ENCODE peak calls at places on chromosome 9, in seven cellular contexts. D is mesendoderm, P is mesenchymal stem cell, R is IMR-90, O is H9, A is H1, N is trophoblast cell. K is an unnamed sample. For H3K4me1, the result is how much of the 10 kb centered on the place peaks cover.

GRCh38 chr9:133855802-133856592 is 117.8 kb upstream of the SARDH start:
- DNase-seq in D (no peak), P (peak), R (peak), O (no peak), A (no peak), N (peak), K (no peak)

GRCh38 chr9:114525505-114525904 is 20.2 kb upstream of the WHRN start:
- DNase-seq in D (no peak), P (peak), R (peak), O (no peak), A (no peak), N (no peak), K (no peak)

GRCh38 chr9:82363236-82363635 is 374.7 kb downstream of the SPATA31D1 start:
- DNase-seq in D (peak), P (no peak), R (no peak), O (no peak), A (no peak), N (no peak), K (no peak)

GRCh38 chr9:132546148-132547051 is 36.0 kb upstream of the BARHL1 start:
- DNase-seq in D (peak), P (peak), R (no peak), O (peak), A (peak), N (no peak), K (peak)

GRCh38 chr9:95937131-95937530 is 61.6 kb downstream of the ERCC6L2 start:
- DNase-seq in D (no peak), P (no peak), R (no peak), O (no peak), A (no peak), N (no peak), K (no peak)

GRCh38 chr9:12494411-12494810 is 198.8 kb upstream of the TYRP1 start:
- DNase-seq in D (no peak), P (no peak), R (no peak), O (no peak), A (no peak), N (peak), K (no peak)

GRCh38 chr9:35285731-35286130 is 123.9 kb downstream of the UNC13B start:
- DNase-seq in D (no peak), P (no peak), R (no peak), O (no peak), A (no peak), N (no peak), K (no peak)

GRCh38 chr9:83699615-83700014 is 8.1 kb downstream of the UBQLN1 start:
- DNase-seq in D (no peak), P (no peak), R (no peak), O (no peak), A (no peak), N (no peak), K (no peak)

GRCh38 chr9:121353246-121353975 is 16.6 kb downstream of the STOM start:
- DNase-seq in D (no peak), P (no peak), R (no peak), O (no peak), A (no peak), N (no peak), K (no peak)

GRCh38 chr9:20319641-20320337 is 302.5 kb downstream of the MLLT3 start:
- DNase-seq in D (peak), P (peak), R (peak), O (no peak), A (no peak), N (no peak), K (no peak)

GRCh38 chr9:69894720-69895119 is 74.1 kb downstream of the CFAP95 start:
- DNase-seq in D (no peak), P (no peak), R (no peak), O (no peak), A (no peak), N (no peak), K (no peak)

GRCh38 chr9:136232964-136233363 is 12.6 kb downstream of the QSOX2 start:
- DNase-seq in D (no peak), P (no peak), R (no peak), O (no peak), A (no peak), N (no peak), K (no peak)

GRCh38 chr9:130078547-130078946 is 24.8 kb downstream of the GPR107 start:
- DNase-seq in D (no peak), P (no peak), R (no peak), O (no peak), A (no peak), N (no peak), K (no peak)

GRCh38 chr9:4828776-4829175 is 36.0 kb downstream of the RCL1 start:
- DNase-seq in D (no peak), P (peak), R (peak), O (no peak), A (no peak), N (no peak), K (no peak)

GRCh38 chr9:100919526-100919925 is 109.0 kb upstream of the PLPPR1 start:
- DNase-seq in D (no peak), P (no peak), R (no peak), O (no peak), A (no peak), N (no peak), K (no peak)

GRCh38 chr9:33263936-33264472 is 504 bp downstream of the BAG1 start:
- DNase-seq in D (no peak), P (peak), R (no peak), O (peak), A (no peak), N (no peak), K (no peak)

GRCh38 chr9:85741112-85741874 is 461 bp downstream of the AGTPBP1 start:
- DNase-seq in D (peak), P (peak), R (peak), O (peak), A (no peak), N (peak), K (peak)

GRCh38 chr9:3992924-3993323 is 306.9 kb downstream of the GLIS3 start:
- DNase-seq in D (peak), P (peak), R (peak), O (no peak), A (no peak), N (peak), K (no peak)

GRCh38 chr9:126376903-126377342 is 50.3 kb downstream of the MVB12B start:
- DNase-seq in D (no peak), P (no peak), R (no peak), O (no peak), A (no peak), N (no peak), K (peak)

GRCh38 chr9:95023217-95024003 is 294.1 kb downstream of the FANCC start:
- DNase-seq in D (no peak), P (peak), R (peak), O (no peak), A (no peak), N (peak), K (no peak)

GRCh38 chr9:75880556-75880955 is 9.9 kb upstream of the PCSK5 start:
- DNase-seq in D (no peak), P (no peak), R (no peak), O (no peak), A (no peak), N (no peak), K (no peak)

GRCh38 chr9:72648811-72649414 is 127.5 kb downstream of the TMC1 start:
- DNase-seq in D (no peak), P (no peak), R (no peak), O (no peak), A (no peak), N (no peak), K (no peak)

GRCh38 chr9:101387871-101388506 is 3.2 kb upstream of the BAAT start:
- DNase-seq in D (peak), P (peak), R (peak), O (no peak), A (no peak), N (peak), K (no peak)

GRCh38 chr9:21710792-21711191 is 91.6 kb upstream of the MTAP start:
- DNase-seq in D (no peak), P (no peak), R (peak), O (no peak), A (no peak), N (no peak), K (no peak)
- H3K4me1 ChIP-seq in D (under half), P (under half), R (under half), O (under half), A (under half), N (under half), K (under half)

GRCh38 chr9:93636667-93637066 is 60.3 kb downstream of the PHF2 start:
- DNase-seq in D (no peak), P (no peak), R (no peak), O (no peak), A (no peak), N (no peak), K (no peak)
- H2BK120ac ChIP-seq in D (no peak), P (no peak), R (no peak), O (no peak), A (no peak), N (no peak), K (no peak)

DNA sequence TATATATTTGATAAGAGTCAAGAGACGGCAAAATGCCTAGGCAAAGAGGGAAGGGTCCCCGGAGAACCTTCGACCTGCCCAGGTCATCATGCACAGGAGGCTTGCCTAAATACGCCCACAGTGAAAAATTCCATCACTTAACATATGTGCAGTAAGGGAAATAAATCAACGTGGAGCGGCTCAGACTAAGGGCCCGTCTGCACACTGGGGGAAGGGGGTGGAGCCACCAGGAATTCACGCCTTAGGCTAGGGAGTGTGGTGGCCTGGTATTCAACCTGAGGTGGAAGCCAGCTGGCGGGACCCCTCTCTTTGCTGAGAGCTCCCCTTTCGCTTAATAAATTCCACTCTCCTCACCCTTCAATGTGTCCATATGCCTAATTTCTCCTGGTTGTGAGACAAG is 8.3 kb downstream of the PTBP3 start:
- DNase-seq in D (peak), P (no peak), R (no peak), O (peak), A (no peak), N (peak), K (no peak)
- H3K4me1 ChIP-seq in D (under half), P (under half), R (under half), O (under half), A (under half), N (under half), K (under half)

GRCh38 chr9:38162332-38162985 is 93.4 kb upstream of the SHB start:
- DNase-seq in D (no peak), P (no peak), R (no peak), O (no peak), A (no peak), N (no peak), K (no peak)
- H2BK120ac ChIP-seq in D (no peak), P (no peak), R (no peak), O (no peak), A (no peak), N (no peak), K (no peak)

GRCh38 chr9:127980706-127981558 is at the start of gene EEIG1:
- DNase-seq in D (peak), P (peak), R (peak), O (peak), A (peak), N (peak), K (peak)

GRCh38 chr9:127979015-127979332 is 1.8 kb downstream of the EEIG1 start:
- DNase-seq in D (no peak), P (no peak), R (no peak), O (no peak), A (no peak), N (no peak), K (no peak)

GRCh38 chr9:127981559-127982121 is 851 bp upstream of the EEIG1 start:
- DNase-seq in D (no peak), P (no peak), R (no peak), O (no peak), A (no peak), N (no peak), K (no peak)

GRCh38 chr9:127979333-127980055 is 1.3 kb downstream of the EEIG1 start:
- DNase-seq in D (peak), P (peak), R (peak), O (peak), A (no peak), N (no peak), K (no peak)

DNA sequence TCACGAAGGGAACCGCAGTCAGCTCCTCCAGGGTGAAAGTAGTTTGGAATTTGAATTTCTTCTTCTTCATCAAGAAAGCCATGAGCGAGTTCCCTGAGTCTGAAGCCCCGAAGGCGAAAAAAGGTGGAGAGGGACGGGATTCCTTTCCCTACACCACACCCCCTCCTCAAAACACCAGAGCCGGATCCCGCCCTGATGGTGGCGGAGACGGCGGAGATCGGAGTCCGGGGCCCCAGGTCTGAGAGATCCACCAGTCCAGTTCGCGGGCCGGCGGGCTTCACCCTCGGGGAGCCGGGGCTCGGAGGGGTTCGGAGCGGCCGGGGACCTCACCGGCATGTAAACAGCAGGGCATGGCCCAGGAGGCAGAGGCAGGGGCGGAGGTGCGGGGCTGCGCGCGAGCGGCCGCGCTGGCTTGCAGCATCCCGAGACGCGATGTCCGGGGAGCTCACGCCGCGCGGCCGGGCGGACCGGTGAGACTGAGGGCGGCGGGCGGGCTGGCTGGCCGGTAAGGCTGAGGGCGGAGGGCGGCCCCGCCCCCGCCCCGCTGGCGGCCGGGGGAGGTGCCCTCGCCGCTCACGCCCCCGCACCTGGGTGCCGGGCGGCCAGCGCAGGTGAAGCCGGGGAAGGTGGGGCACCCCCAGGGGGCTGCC is 608 bp downstream of the EEIG1 start:
- DNase-seq in D (peak), P (no peak), R (no peak), O (no peak), A (no peak), N (peak), K (peak)
- H3K4me1 ChIP-seq in D (under half), P (under half), R (under half), O (under half), A (under half), N (under half), K (under half)

GRCh38 chr9:122832194-122832593 is 3.8 kb upstream of the PDCL start:
- DNase-seq in D (no peak), P (no peak), R (no peak), O (no peak), A (no peak), N (no peak), K (no peak)
- H2BK120ac ChIP-seq in D (no peak), P (no peak), R (no peak), O (no peak), A (no peak), N (no peak), K (no peak)

DNA sequence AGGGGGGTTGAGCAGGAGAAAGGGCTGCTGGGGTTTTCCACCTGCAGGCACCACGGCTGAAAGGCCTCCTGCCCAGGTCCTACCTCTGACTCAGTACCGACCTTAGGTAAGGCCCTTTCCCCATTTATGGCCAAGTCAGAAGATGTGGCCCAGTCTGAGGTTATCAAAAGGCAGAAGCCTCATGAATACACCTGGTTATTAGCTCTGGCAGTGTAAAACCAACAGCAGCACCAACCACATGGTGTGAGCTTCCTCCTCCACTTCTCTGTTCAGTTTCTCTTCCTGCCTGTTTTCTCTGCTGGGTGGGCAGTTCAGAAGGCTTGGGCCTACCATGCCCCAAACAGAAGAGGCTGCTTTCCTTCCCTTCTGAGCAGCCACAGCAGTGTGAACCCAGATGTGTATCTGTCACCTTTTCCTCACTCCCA is 86.9 kb downstream of the UGCG start:
- DNase-seq in D (no peak), P (no peak), R (no peak), O (no peak), A (no peak), N (no peak), K (no peak)
- H3K4me1 ChIP-seq in D (under half), P (under half), R (under half), O (under half), A (under half), N (under half), K (under half)

GRCh38 chr9:15142903-15143534 is 164.0 kb downstream of the TTC39B start:
- DNase-seq in D (peak), P (peak), R (peak), O (peak), A (no peak), N (no peak), K (peak)

GRCh38 chr9:15147471-15147870 is 159.5 kb downstream of the TTC39B start:
- DNase-seq in D (no peak), P (peak), R (no peak), O (no peak), A (no peak), N (no peak), K (no peak)

GRCh38 chr9:15149450-15149849 is 157.6 kb downstream of the TTC39B start:
- DNase-seq in D (no peak), P (peak), R (no peak), O (no peak), A (no peak), N (no peak), K (no peak)

GRCh38 chr9:15144567-15145174 is 162.3 kb downstream of the TTC39B start:
- DNase-seq in D (no peak), P (no peak), R (no peak), O (no peak), A (no peak), N (no peak), K (no peak)

GRCh38 chr9:15146121-15146820 is 160.7 kb downstream of the TTC39B start:
- DNase-seq in D (no peak), P (no peak), R (no peak), O (no peak), A (no peak), N (no peak), K (peak)
- H2BK120ac ChIP-seq in D (no peak), P (no peak), R (no peak), O (no peak), A (no peak), N (no peak), K (no peak)

GRCh38 chr9:28805197-28805596 is 1231.9 kb upstream of the C9orf72 start:
- DNase-seq in D (no peak), P (no peak), R (no peak), O (no peak), A (no peak), N (no peak), K (no peak)

GRCh38 chr9:28799876-28800275 is 1226.6 kb upstream of the C9orf72 start:
- DNase-seq in D (no peak), P (no peak), R (no peak), O (no peak), A (no peak), N (no peak), K (no peak)

DNA sequence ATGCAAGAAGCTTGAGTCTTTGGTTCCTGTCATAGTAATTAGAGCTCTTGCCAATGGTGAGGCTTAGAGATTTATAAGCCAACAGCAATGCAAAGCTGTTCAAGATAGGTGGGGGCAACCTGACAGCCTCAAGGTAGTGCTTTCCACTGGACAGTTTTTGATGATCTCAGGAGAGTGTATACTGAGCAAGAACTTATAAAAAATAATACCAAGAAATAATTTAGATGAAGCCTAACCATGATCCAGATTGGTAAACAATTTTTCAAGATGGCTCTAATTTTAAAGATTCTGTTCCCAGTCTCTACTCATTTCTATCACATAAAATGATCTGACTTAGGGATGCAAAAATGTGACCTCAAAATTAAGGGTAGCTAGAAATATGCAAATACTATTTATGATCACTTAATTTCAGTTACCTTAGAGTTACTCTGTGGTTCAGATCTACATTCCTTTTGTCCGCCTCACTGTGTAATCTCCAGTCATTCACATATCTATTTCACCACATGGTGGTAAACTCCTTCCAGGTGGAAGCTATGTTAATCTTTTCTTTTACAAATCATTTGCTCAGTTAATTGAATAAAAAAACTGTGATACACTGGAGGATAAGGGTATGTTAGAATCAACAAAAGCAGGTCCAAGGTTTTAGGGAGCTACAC is 1228.0 kb upstream of the C9orf72 start:
- DNase-seq in D (no peak), P (no peak), R (no peak), O (no peak), A (no peak), N (no peak), K (no peak)
- H3K4me1 ChIP-seq in D (under half), P (under half), R (under half), O (under half), A (under half), N (under half), K (under half)

GRCh38 chr9:106906129-106906528 is 43.2 kb downstream of the ZNF462 start:
- DNase-seq in D (no peak), P (no peak), R (no peak), O (no peak), A (no peak), N (no peak), K (no peak)
- H2BK120ac ChIP-seq in D (no peak), P (no peak), R (no peak), O (no peak), A (no peak), N (no peak), K (no peak)